ENCODE peak calls at places on chromosomes 7 and 10, in seven cellular contexts. One of them, this sample, is unnamed.

GRCh38 chr7:134449596-134450194 is 9.2 kb downstream of the AKR1B1 start:
- DNase-seq in GM23248: peak
- DNase-seq in iPS DF 6.9: no peak
- DNase-seq in fibroblast of the conjunctiva: no peak
- DNase-seq in non-pigmented ciliary epithelial cell: no peak
- DNase-seq in EL: peak
- DNase-seq in lower lobe of right lung: no peak
- DNase-seq in this sample: peak

GRCh38 chr7:50266893-50267386 is 37.6 kb upstream of the IKZF1 start:
- DNase-seq in lower lobe of right lung: peak
- DNase-seq in GM23248: no peak
- DNase-seq in fibroblast of the conjunctiva: no peak
- DNase-seq in non-pigmented ciliary epithelial cell: no peak
- DNase-seq in EL: no peak
- DNase-seq in iPS DF 6.9: no peak
- DNase-seq in this sample: no peak

GRCh38 chr7:37927739-37928444 is 7.5 kb downstream of the EPDR1 start:
- DNase-seq in EL: no peak
- DNase-seq in iPS DF 6.9: no peak
- DNase-seq in GM23248: no peak
- DNase-seq in lower lobe of right lung: no peak
- DNase-seq in non-pigmented ciliary epithelial cell: no peak
- DNase-seq in fibroblast of the conjunctiva: no peak
- DNase-seq in this sample: no peak

GRCh38 chr7:96441551-96442104 is 119.7 kb upstream of the SLC25A13 start:
- DNase-seq in fibroblast of the conjunctiva: no peak
- DNase-seq in non-pigmented ciliary epithelial cell: no peak
- DNase-seq in iPS DF 6.9: no peak
- DNase-seq in EL: no peak
- DNase-seq in GM23248: no peak
- DNase-seq in lower lobe of right lung: no peak
- DNase-seq in this sample: no peak

GRCh38 chr10:42992957-42993390 is 83.9 kb upstream of the RET start:
- DNase-seq in fibroblast of the conjunctiva: no peak
- DNase-seq in non-pigmented ciliary epithelial cell: no peak
- DNase-seq in GM23248: no peak
- DNase-seq in EL: no peak
- DNase-seq in lower lobe of right lung: peak
- DNase-seq in iPS DF 6.9: no peak
- DNase-seq in this sample: no peak

GRCh38 chr10:103885617-103886016 is 30.2 kb upstream of the SH3PXD2A start:
- DNase-seq in fibroblast of the conjunctiva: no peak
- DNase-seq in non-pigmented ciliary epithelial cell: no peak
- DNase-seq in GM23248: peak
- DNase-seq in EL: peak
- DNase-seq in lower lobe of right lung: no peak
- DNase-seq in iPS DF 6.9: no peak
- DNase-seq in this sample: peak

GRCh38 chr7:22681852-22682657 is 44.9 kb upstream of the IL6 start:
- DNase-seq in lower lobe of right lung: no peak
- DNase-seq in fibroblast of the conjunctiva: no peak
- DNase-seq in iPS DF 6.9: no peak
- DNase-seq in non-pigmented ciliary epithelial cell: no peak
- DNase-seq in EL: no peak
- DNase-seq in GM23248: no peak
- DNase-seq in this sample: no peak

GRCh38 chr7:64951250-64951848 is 39.5 kb downstream of the ZNF117 start:
- DNase-seq in fibroblast of the conjunctiva: peak
- DNase-seq in lower lobe of right lung: no peak
- DNase-seq in EL: peak
- DNase-seq in GM23248: peak
- DNase-seq in iPS DF 6.9: no peak
- DNase-seq in non-pigmented ciliary epithelial cell: no peak
- DNase-seq in this sample: peak

GRCh38 chr7:104967088-104967487 is 46.9 kb upstream of the KMT2E start:
- DNase-seq in GM23248: peak
- DNase-seq in EL: no peak
- DNase-seq in fibroblast of the conjunctiva: no peak
- DNase-seq in non-pigmented ciliary epithelial cell: no peak
- DNase-seq in lower lobe of right lung: no peak
- DNase-seq in iPS DF 6.9: no peak
- DNase-seq in this sample: peak

GRCh38 chr10:24556746-24557742 is 166.6 kb downstream of the ARHGAP21 start:
- DNase-seq in fibroblast of the conjunctiva: peak
- DNase-seq in GM23248: peak
- DNase-seq in lower lobe of right lung: no peak
- DNase-seq in non-pigmented ciliary epithelial cell: peak
- DNase-seq in iPS DF 6.9: peak
- DNase-seq in EL: peak
- DNase-seq in this sample: peak

GRCh38 chr7:130152270-130153141 is 52.7 kb downstream of the TMEM209 start:
- DNase-seq in EL: no peak
- DNase-seq in GM23248: peak
- DNase-seq in iPS DF 6.9: no peak
- DNase-seq in lower lobe of right lung: no peak
- DNase-seq in fibroblast of the conjunctiva: no peak
- DNase-seq in non-pigmented ciliary epithelial cell: no peak
- DNase-seq in this sample: no peak

GRCh38 chr7:25318077-25318476 is 89.8 kb upstream of the NPVF start:
- DNase-seq in non-pigmented ciliary epithelial cell: no peak
- DNase-seq in EL: no peak
- DNase-seq in GM23248: no peak
- DNase-seq in fibroblast of the conjunctiva: no peak
- DNase-seq in iPS DF 6.9: no peak
- DNase-seq in lower lobe of right lung: no peak
- DNase-seq in this sample: no peak

GRCh38 chr7:128913856-128914565 is 3.5 kb upstream of the KCP start:
- DNase-seq in fibroblast of the conjunctiva: no peak
- DNase-seq in EL: no peak
- DNase-seq in lower lobe of right lung: no peak
- DNase-seq in non-pigmented ciliary epithelial cell: no peak
- DNase-seq in GM23248: no peak
- DNase-seq in iPS DF 6.9: no peak
- DNase-seq in this sample: no peak

GRCh38 chr7:95933618-95934017 is 161.3 kb downstream of the DYNC1I1 start:
- DNase-seq in lower lobe of right lung: no peak
- DNase-seq in iPS DF 6.9: no peak
- DNase-seq in non-pigmented ciliary epithelial cell: no peak
- DNase-seq in fibroblast of the conjunctiva: no peak
- DNase-seq in GM23248: no peak
- DNase-seq in EL: no peak
- DNase-seq in this sample: no peak

GRCh38 chr7:2012981-2013380 is 219.8 kb downstream of the MAD1L1 start:
- DNase-seq in iPS DF 6.9: no peak
- DNase-seq in non-pigmented ciliary epithelial cell: no peak
- DNase-seq in EL: peak
- DNase-seq in GM23248: peak
- DNase-seq in fibroblast of the conjunctiva: no peak
- DNase-seq in lower lobe of right lung: peak
- DNase-seq in this sample: no peak

GRCh38 chr7:130272456-130273080 is 5.9 kb downstream of the CPA2 start:
- DNase-seq in fibroblast of the conjunctiva: no peak
- DNase-seq in EL: no peak
- DNase-seq in GM23248: no peak
- DNase-seq in iPS DF 6.9: no peak
- DNase-seq in non-pigmented ciliary epithelial cell: no peak
- DNase-seq in lower lobe of right lung: no peak
- DNase-seq in this sample: peak

This sample was measured in LHCN-M2.